ENCODE peak calls at places on chromosomes 7 and 10, in five cellular contexts. O is EL; D is MCF 10A; G is GM04504; K is stimulated activated CD4-positive, alpha-beta T cell treated with anti-CD3 and anti-CD28 coated beads, Interleukin-15, amount 100 ng/mL, for 24 hours. E is an unnamed sample.

GRCh38 chr10:63521389-63522128 is at the start of gene REEP3:
- DNase-seq in D (peak), O (peak), G (peak), K (peak), E (peak)

GRCh38 chr7:154856737-154857136 is 146.2 kb downstream of the PAXIP1 start:
- DNase-seq in K (no peak), G (no peak), D (no peak), O (no peak), E (no peak)

GRCh38 chr7:113698556-113699220 is 220.1 kb downstream of the PPP1R3A start:
- DNase-seq in K (no peak), G (peak), D (peak), O (peak), E (peak)

GRCh38 chr10:84768132-84768531 is 439.7 kb downstream of the CCSER2 start:
- DNase-seq in O (no peak), G (no peak), D (no peak), K (no peak), E (no peak)

GRCh38 chr7:1672851-1673486 is 2.9 kb downstream of the ELFN1 start:
- DNase-seq in D (no peak), O (no peak), G (no peak), K (no peak), E (no peak)

GRCh38 chr10:89302628-89303027 is 782 bp downstream of the IFIT2 start:
- DNase-seq in O (peak), K (no peak), D (peak), G (no peak), E (no peak)

GRCh38 chr7:69311489-69311888 is 286.8 kb upstream of the AUTS2 start:
- DNase-seq in O (no peak), K (no peak), D (no peak), G (no peak), E (no peak)

GRCh38 chr10:49798275-49798674 is 36.2 kb upstream of the OGDHL start:
- DNase-seq in G (no peak), K (no peak), O (no peak), D (no peak), E (no peak)

GRCh38 chr7:30905078-30906012 is 6.3 kb upstream of the AQP1 start:
- DNase-seq in O (no peak), D (no peak), K (no peak), G (no peak), E (no peak)

E was measured in AG04450.